ENCODE peak calls at places on chromosomes 12 and 14, in five cellular contexts. O, W, F, A and J are unnamed samples.
A peak's percentile ranks its signal among the peaks of the same experiment; 100 is the strongest.

GRCh38 chr12:122079532-122080081 is 1.1 kb downstream of the MLXIP start:
- DNase-seq in W (no peak), F (no peak), A (no peak), O (no peak), J (no peak)

GRCh38 chr14:69392481-69392880 is 5.6 kb downstream of the ERH start:
- DNase-seq in F (no peak), O (no peak), A (no peak), W (no peak), J (no peak)

GRCh38 chr12:52173526-52173925 is 18.3 kb downstream of the KRT80 start:
- DNase-seq in O (no peak), W (no peak), F (no peak), A (no peak), J (no peak)

GRCh38 chr14:20400965-20401593 is 12.2 kb downstream of the TEP1 start:
- DNase-seq in A (peak; percentile 7), O (no peak), W (no peak), F (no peak), J (no peak)

GRCh38 chr14:89801128-89801527 is 153.4 kb downstream of the EFCAB11 start:
- DNase-seq in A (no peak), F (no peak), O (no peak), W (no peak), J (no peak)

GRCh38 chr12:52582489-52582888 is 8.8 kb upstream of the KRT74 start:
- DNase-seq in A (no peak), W (peak; percentile 61), F (no peak), O (no peak), J (no peak)

GRCh38 chr12:92654929-92655328 is 47.9 kb upstream of the PLEKHG7 start:
- DNase-seq in F (no peak), O (no peak), W (no peak), A (no peak), J (peak; percentile 56)

GRCh38 chr12:52617403-52617785 is 965 bp downstream of the KRT73 start:
- DNase-seq in O (no peak), W (peak; percentile 35), F (no peak), A (no peak), J (no peak)

GRCh38 chr14:101134851-101135486 is 231.4 kb upstream of the RTL1 start:
- DNase-seq in W (no peak), O (no peak), F (no peak), A (no peak), J (no peak)

GRCh38 chr12:122086641-122087285 is 8.2 kb downstream of the MLXIP start:
- DNase-seq in A (no peak), O (no peak), W (no peak), F (no peak), J (no peak)

GRCh38 chr14:100142073-100143040 is 17.1 kb downstream of the DEGS2 start:
- DNase-seq in A (no peak), W (no peak), F (no peak), O (peak; percentile 80), J (no peak)